ENCODE peak calls at places on chromosomes 4 and X, in six cellular contexts. S is body of pancreas, T is H9, P is choroid plexus epithelial cell, B is lower leg skin, A is BJ. I is an unnamed sample.

GRCh38 chrX:7083468-7084396 is 63.8 kb upstream of the STS start:
- DNase-seq in S (no peak), T (no peak), P (peak; percentile 92), B (no peak), A (peak; percentile 55), I (peak; percentile 96)

GRCh38 chr4:75289843-75290616 is 224.2 kb downstream of the RCHY1 start:
- DNase-seq in S (peak; percentile 9), T (peak; percentile 80), P (no peak), B (no peak), A (no peak), I (peak; percentile 65)

GRCh38 chr4:25710637-25711036 is 55.0 kb downstream of the SLC34A2 start:
- DNase-seq in S (no peak), T (no peak), P (no peak), B (no peak), A (no peak), I (no peak)

GRCh38 chr4:150046728-150047217 is 31.5 kb upstream of the DCLK2 start:
- DNase-seq in S (no peak), T (no peak), P (no peak), B (no peak), A (no peak), I (no peak)

GRCh38 chr4:81550005-81550896 is 78.5 kb upstream of the RASGEF1B start:
- DNase-seq in S (peak; percentile 11), T (no peak), P (peak; percentile 5), B (peak; percentile 25), A (no peak), I (no peak)

GRCh38 chrX:112688242-112688641 is 8.5 kb upstream of the LHFPL1 start:
- DNase-seq in S (no peak), T (no peak), P (no peak), B (no peak), A (no peak), I (no peak)

GRCh38 chr4:90419124-90419711 is 292.0 kb downstream of the CCSER1 start:
- DNase-seq in S (no peak), T (no peak), P (peak; percentile 65), B (no peak), A (no peak), I (peak; percentile 61)

GRCh38 chrX:84182521-84182920 is 5.5 kb downstream of the RPS6KA6 start:
- DNase-seq in S (peak; percentile 5), T (no peak), P (no peak), B (no peak), A (no peak), I (no peak)

GRCh38 chr4:39369301-39369700 is 3.1 kb upstream of the RFC1 start:
- DNase-seq in S (no peak), T (no peak), P (no peak), B (no peak), A (no peak), I (no peak)

GRCh38 chr4:137212601-137213000 is 319.7 kb downstream of the PCDH18 start:
- DNase-seq in S (no peak), T (no peak), P (no peak), B (no peak), A (no peak), I (no peak)

GRCh38 chr4:19735012-19735411 is 516.7 kb upstream of the SLIT2 start:
- DNase-seq in S (no peak), T (no peak), P (peak; percentile 65), B (no peak), A (no peak), I (peak; percentile 3)

GRCh38 chr4:11908712-11909111 is 480.0 kb upstream of the HS3ST1 start:
- DNase-seq in S (no peak), T (no peak), P (no peak), B (no peak), A (no peak), I (no peak)

GRCh38 chr4:168384437-168385141 is 66.0 kb upstream of the DDX60 start:
- DNase-seq in S (no peak), T (no peak), P (no peak), B (no peak), A (no peak), I (no peak)

GRCh38 chr4:181582595-181582994 is 660.6 kb upstream of the TENM3 start:
- DNase-seq in S (no peak), T (no peak), P (no peak), B (no peak), A (no peak), I (no peak)

GRCh38 chr4:107780665-107781064 is 44.1 kb upstream of the SGMS2 start:
- DNase-seq in S (no peak), T (no peak), P (no peak), B (no peak), A (no peak), I (no peak)

GRCh38 chr4:87975466-87975865 is at the start of gene SPP1:
- DNase-seq in S (peak; percentile 45), T (peak; percentile 88), P (peak; percentile 43), B (no peak), A (no peak), I (peak; percentile 10)

GRCh38 chrX:120768254-120768653 is 107.4 kb downstream of the CT47B1 start:
- DNase-seq in S (no peak), T (no peak), P (peak; percentile 36), B (no peak), A (no peak), I (no peak)

DNA sequence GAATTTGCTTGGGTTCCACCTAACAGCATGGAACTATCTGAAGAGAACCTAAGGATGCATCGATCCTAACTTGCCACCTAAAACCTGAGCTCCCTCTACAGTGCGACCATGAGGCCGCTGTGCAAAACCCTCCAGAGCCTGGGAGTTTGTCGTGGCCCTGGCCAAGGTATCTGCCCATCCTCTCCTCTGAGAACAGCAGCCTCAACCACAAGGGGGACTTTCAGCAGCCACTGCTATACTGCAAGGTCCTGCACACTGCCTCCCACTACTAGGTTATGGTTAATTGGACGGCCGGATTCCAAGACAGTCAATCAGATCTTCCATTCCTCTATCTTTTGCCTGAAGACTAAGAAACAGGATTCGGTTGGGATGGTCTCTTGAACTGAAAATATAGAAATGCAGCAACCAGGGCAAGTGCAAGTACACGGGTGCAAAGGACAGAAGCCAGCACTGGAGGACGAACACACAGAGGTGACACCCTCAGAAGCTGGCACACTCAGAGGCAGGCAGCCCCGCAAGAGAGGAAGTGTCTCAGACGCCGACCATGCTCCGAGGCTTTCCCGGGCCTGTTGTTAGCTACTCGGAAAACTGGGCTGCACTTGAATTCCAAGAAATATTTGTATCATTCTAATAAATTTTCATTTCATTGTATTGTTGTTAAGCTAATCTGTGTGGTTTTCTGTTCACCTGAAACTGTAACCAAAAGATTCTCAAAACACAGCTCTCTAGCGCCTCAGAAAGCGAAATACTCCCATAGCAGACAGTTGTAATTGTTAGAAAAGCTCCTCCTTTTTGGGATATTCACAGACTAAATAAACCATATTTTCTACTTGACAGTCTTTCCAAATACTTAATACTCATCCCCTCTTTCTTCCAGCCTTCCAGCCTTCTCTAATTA is 63.3 kb downstream of the AFAP1 start:
- DNase-seq in S (no peak), T (peak; percentile 72), P (peak; percentile 72), B (no peak), A (no peak), I (no peak)
- TF ChIP-seq CTCF in S (no peak), T (peak; percentile 64), P (peak; percentile 73), B (no peak), A (peak; percentile 40), I (no peak)

GRCh38 chr4:156970501-156971167 is 965 bp downstream of the PDGFC start:
- DNase-seq in S (peak; percentile 70), T (peak; percentile 64), P (peak; percentile 72), B (peak; percentile 47), A (no peak), I (peak; percentile 83)

GRCh38 chr4:156971168-156971601 is 414 bp downstream of the PDGFC start:
- DNase-seq in S (peak; percentile 62), T (peak; percentile 49), P (no peak), B (no peak), A (no peak), I (no peak)

GRCh38 chr4:156969136-156969535 is 2.5 kb downstream of the PDGFC start:
- DNase-seq in S (no peak), T (no peak), P (no peak), B (no peak), A (no peak), I (no peak)

GRCh38 chr4:156971623-156972369 is at the start of gene PDGFC:
- DNase-seq in S (peak; percentile 84), T (peak; percentile 85), P (peak; percentile 77), B (peak; percentile 58), A (no peak), I (peak; percentile 63)

GRCh38 chr4:156968479-156968984 is 3.1 kb downstream of the PDGFC start:
- DNase-seq in S (peak; percentile 81), T (peak; percentile 57), P (peak; percentile 91), B (peak; percentile 73), A (no peak), I (peak; percentile 82)
- TF ChIP-seq CTCF in S (peak; percentile 86), T (peak; percentile 88), P (peak; percentile 87), B (no peak), A (peak; percentile 81), I (peak; percentile 77)

DNA sequence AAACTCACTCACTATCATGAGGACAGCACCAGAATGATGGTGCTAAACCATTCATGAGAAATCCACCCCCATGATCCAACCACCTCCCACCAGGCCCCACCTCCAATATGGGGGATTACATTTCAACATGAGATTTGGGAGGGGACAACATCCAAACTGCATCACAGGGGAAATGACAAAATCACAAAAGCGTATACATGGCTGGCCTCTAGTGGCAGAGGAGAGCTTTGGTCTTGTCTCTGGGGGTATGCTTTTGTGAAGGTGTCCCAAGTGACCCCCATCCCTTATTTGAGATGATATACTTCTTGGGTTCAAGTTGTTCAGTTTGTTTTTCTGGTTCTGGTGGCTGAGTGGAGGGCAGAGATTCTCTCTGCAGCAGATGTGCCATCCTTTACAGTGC is 8.5 kb upstream of the SETD7 start:
- DNase-seq in S (no peak), T (no peak), P (peak; percentile 21), B (no peak), A (no peak), I (no peak)
- TF ChIP-seq CTCF in S (peak; percentile 19), T (peak; percentile 45), P (peak; percentile 44), B (no peak), A (peak; percentile 25), I (no peak)

GRCh38 chr4:37533286-37534033 is 152.7 kb downstream of the RELL1 start:
- DNase-seq in S (no peak), T (no peak), P (peak; percentile 2), B (no peak), A (no peak), I (no peak)
- TF ChIP-seq CTCF in S (no peak), T (no peak), P (no peak), B (no peak), A (no peak), I (no peak)

GRCh38 chrX:104482757-104483156 is 83.2 kb upstream of the IL1RAPL2 start:
- DNase-seq in S (no peak), T (no peak), P (peak; percentile 12), B (no peak), A (no peak), I (peak; percentile 13)
- TF ChIP-seq CTCF in S (no peak), T (peak; percentile 45), P (peak; percentile 36), B (no peak), A (peak; percentile 9), I (peak; percentile 17)

DNA sequence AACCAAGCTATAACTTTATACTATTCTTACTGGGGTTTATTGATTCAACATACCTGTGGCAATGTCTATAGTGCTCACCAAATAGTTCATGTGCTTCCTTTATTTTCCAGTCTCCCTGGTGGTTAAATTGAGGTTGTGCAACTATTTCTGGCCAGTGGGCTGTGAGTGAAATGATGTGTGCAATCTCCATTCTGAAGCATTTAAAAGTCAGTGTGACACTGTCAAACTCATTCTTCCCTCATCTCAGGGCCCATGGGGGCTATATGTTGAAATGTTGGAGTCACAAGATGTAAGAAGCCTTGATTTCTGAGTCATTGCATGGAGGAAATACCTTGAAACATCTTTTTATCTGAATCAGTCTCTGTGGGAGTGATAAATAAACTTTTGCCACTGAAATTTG is 414.3 kb upstream of the RPS6KA3 start:
- DNase-seq in S (no peak), T (no peak), P (peak; percentile 8), B (peak; percentile 22), A (no peak), I (peak; percentile 21)
- TF ChIP-seq CTCF in S (no peak), T (peak; percentile 49), P (no peak), B (no peak), A (no peak), I (no peak)